ENCODE peak calls at places on chromosome 15, in six cellular contexts. Z, C, T, E, M and H are unnamed samples.

GRCh38 chr15:48858401-48858800 is 19.5 kb upstream of the EID1 start:
- DNase-seq in M (no peak), C (no peak), E (peak; percentile 33), T (peak; percentile 76), Z (no peak), H (peak; percentile 84)

GRCh38 chr15:69394556-69395282 is 19.4 kb upstream of the KIF23 start:
- DNase-seq in Z (peak; percentile 51), M (no peak), C (peak; percentile 94), E (peak; percentile 77), T (peak; percentile 81), H (peak; percentile 81)

GRCh38 chr15:90571063-90571541 is 41.4 kb downstream of the CRTC3 start:
- DNase-seq in E (no peak), T (peak; percentile 84), Z (peak; percentile 82), C (no peak), M (no peak), H (no peak)

GRCh38 chr15:70159397-70160009 is 61.8 kb upstream of the TLE3 start:
- DNase-seq in M (no peak), T (no peak), C (no peak), Z (peak; percentile 58), E (no peak), H (no peak)

GRCh38 chr15:69852482-69853275 is 245.0 kb downstream of the TLE3 start:
- DNase-seq in T (no peak), Z (no peak), E (peak; percentile 71), C (no peak), M (no peak), H (peak; percentile 72)

GRCh38 chr15:61128343-61128742 is 100.8 kb downstream of the RORA start:
- DNase-seq in Z (no peak), C (peak; percentile 62), E (no peak), T (no peak), M (no peak), H (no peak)

GRCh38 chr15:38058596-38059075 is 124.2 kb downstream of the TMCO5A start:
- DNase-seq in Z (no peak), E (no peak), M (peak; percentile 44), T (no peak), C (no peak), H (peak; percentile 72)

GRCh38 chr15:42608767-42609488 is 33.5 kb downstream of the STARD9 start:
- DNase-seq in T (no peak), Z (no peak), M (no peak), E (no peak), C (no peak), H (no peak)

GRCh38 chr15:64348455-64348854 is 7.5 kb downstream of the CSNK1G1 start:
- DNase-seq in M (no peak), T (no peak), Z (no peak), C (no peak), E (no peak), H (no peak)

GRCh38 chr15:94584833-94585244 is 353.5 kb downstream of the MCTP2 start:
- DNase-seq in C (no peak), M (no peak), E (peak; percentile 18), T (peak; percentile 45), Z (no peak), H (peak; percentile 17)

GRCh38 chr15:101458908-101459578 is 30.5 kb downstream of the PCSK6 start:
- DNase-seq in E (peak; percentile 41), C (no peak), Z (no peak), T (no peak), M (no peak), H (no peak)

GRCh38 chr15:39243396-39243795 is 337.5 kb upstream of the THBS1 start:
- DNase-seq in M (no peak), Z (no peak), E (no peak), T (no peak), C (no peak), H (no peak)

GRCh38 chr15:53128652-53129051 is 338.5 kb upstream of the ONECUT1 start:
- DNase-seq in M (no peak), E (no peak), C (peak; percentile 53), T (no peak), Z (no peak), H (no peak)

GRCh38 chr15:99707481-99708270 is 25.6 kb downstream of the LYSMD4 start:
- DNase-seq in M (no peak), E (no peak), T (no peak), Z (no peak), C (no peak), H (peak; percentile 48)

GRCh38 chr15:68431792-68432401 is at the start of gene ITGA11:
- DNase-seq in E (peak; percentile 59), Z (peak; percentile 46), M (no peak), T (no peak), C (peak; percentile 92), H (peak; percentile 58)

GRCh38 chr15:66662522-66662921 is 39.5 kb upstream of the SMAD6 start:
- DNase-seq in T (no peak), C (no peak), M (no peak), Z (no peak), E (peak; percentile 21), H (no peak)

GRCh38 chr15:48385031-48385430 is 53.8 kb downstream of the DUT start:
- DNase-seq in E (no peak), M (no peak), T (no peak), Z (no peak), C (no peak), H (no peak)

GRCh38 chr15:44541282-44541958 is 4.5 kb downstream of the EIF3J start:
- DNase-seq in M (peak; percentile 63), E (peak; percentile 90), T (no peak), C (no peak), Z (no peak), H (peak; percentile 94)

GRCh38 chr15:70112018-70112395 is 14.3 kb upstream of the TLE3 start:
- DNase-seq in T (peak; percentile 45), Z (no peak), E (no peak), C (no peak), M (no peak), H (peak; percentile 39)

GRCh38 chr15:48309740-48310139 is 21.5 kb upstream of the DUT start:
- DNase-seq in M (no peak), E (no peak), Z (no peak), C (no peak), T (no peak), H (no peak)

GRCh38 chr15:95990833-95991232 is 339.7 kb upstream of the NR2F2 start:
- DNase-seq in Z (no peak), E (no peak), C (no peak), M (no peak), T (no peak), H (no peak)

GRCh38 chr15:68599153-68599545 is 20.4 kb downstream of the CORO2B start:
- DNase-seq in T (no peak), M (no peak), Z (no peak), C (no peak), E (no peak), H (no peak)

GRCh38 chr15:63999177-63999576 is 47.1 kb downstream of the DAPK2 start:
- DNase-seq in E (no peak), T (no peak), M (no peak), C (no peak), Z (peak; percentile 47), H (no peak)

GRCh38 chr15:83922895-83923294 is 269.0 kb downstream of the ADAMTSL3 start:
- DNase-seq in T (no peak), C (no peak), Z (no peak), E (no peak), M (no peak), H (no peak)

GRCh38 chr15:39589815-39590644 is 9.2 kb downstream of the THBS1 start:
- DNase-seq in C (no peak), Z (no peak), E (peak; percentile 62), T (no peak), M (no peak), H (no peak)

GRCh38 chr15:28246605-28247004 is 75.4 kb downstream of the HERC2 start:
- DNase-seq in M (no peak), T (no peak), E (no peak), Z (no peak), C (peak; percentile 77), H (no peak)

GRCh38 chr15:31226011-31226410 is 100.6 kb upstream of the KLF13 start:
- DNase-seq in C (no peak), M (no peak), E (no peak), T (no peak), Z (no peak), H (no peak)

GRCh38 chr15:75966073-75966472 is 46.2 kb downstream of the NRG4 start:
- DNase-seq in Z (no peak), C (no peak), T (no peak), E (peak; percentile 57), M (no peak), H (peak; percentile 87)

GRCh38 chr15:73105064-73105463 is 52.8 kb downstream of the NEO1 start:
- DNase-seq in C (no peak), T (no peak), M (no peak), Z (no peak), E (no peak), H (no peak)

GRCh38 chr15:85709250-85709649 is 85.5 kb downstream of the KLHL25 start:
- DNase-seq in E (no peak), Z (no peak), C (no peak), T (no peak), M (no peak), H (no peak)

DNA sequence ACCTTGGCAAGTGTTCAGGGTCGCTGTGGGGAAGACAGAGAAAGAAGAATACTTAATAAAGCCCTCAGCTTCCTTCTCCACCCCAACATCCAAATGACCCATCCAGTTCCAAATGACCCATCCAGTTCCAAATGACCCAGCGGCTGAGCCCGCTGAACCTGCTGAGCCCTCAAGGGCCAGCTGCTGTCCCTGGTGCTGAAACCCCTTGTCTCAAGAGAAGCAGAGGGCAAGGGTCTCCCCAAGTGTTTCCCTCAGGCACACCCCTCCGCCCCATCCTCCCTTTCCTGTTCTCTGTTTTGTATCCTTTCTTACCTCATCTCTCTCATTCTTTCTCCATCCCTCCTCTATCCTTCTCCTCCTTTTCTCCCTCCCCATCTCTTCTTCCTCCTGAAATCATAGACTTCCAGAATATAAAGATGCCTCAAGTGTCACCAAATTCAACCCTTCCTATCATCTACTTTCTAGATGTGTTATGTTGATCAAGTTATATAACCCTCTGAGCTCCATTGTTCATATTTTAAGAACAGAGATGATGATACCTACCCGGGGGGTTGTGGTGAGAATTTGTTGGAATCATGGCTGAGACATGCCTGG is 29.0 kb downstream of the CCDC33 start:
- DNase-seq in Z (no peak), E (peak; percentile 48), T (peak; percentile 61), M (no peak), C (no peak), H (peak; percentile 38)
- TF ChIP-seq CTCF in Z (no peak), E (no peak), T (no peak), M (no peak), C (no peak), H (no peak)

GRCh38 chr15:65361708-65362459 is 15.9 kb downstream of the IGDCC3 start:
- DNase-seq in M (no peak), C (no peak), T (no peak), E (no peak), Z (no peak), H (no peak)
- H3K4me3 ChIP-seq in M (no peak overlapping the region), C (no peak overlapping the region), T (no peak overlapping the region), E (no peak overlapping the region), Z (no peak overlapping the region), H (no peak overlapping the region)

DNA sequence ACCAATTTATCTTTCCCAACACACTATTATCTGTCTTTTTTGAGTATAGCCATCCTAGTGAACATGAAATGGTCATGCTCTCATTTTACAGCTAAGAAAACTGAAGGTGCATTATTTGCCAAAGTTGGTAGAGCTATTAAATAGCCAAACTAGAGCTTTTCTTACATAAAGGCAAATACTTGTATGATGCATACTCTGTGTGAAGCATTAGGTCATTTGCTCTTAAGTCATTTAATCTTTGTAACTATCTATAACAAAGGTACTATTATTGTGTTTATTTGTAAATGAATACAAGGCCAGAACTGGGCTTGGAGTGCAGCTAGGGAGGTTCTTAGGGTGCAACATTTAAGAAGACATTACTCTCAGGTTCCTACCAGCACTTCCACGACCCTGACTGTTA is 123.7 kb downstream of the THSD4 start:
- DNase-seq in M (no peak), T (no peak), C (no peak), Z (no peak), E (no peak), H (no peak)
- TF ChIP-seq CTCF in M (no peak), T (no peak), C (no peak), Z (no peak), E (no peak), H (no peak)

GRCh38 chr15:23877502-23878412 is 190.7 kb upstream of the NDN start:
- DNase-seq in Z (no peak), T (peak; percentile 71), E (peak; percentile 17), M (no peak), C (no peak), H (no peak)
- H3K4me3 ChIP-seq in Z (no peak overlapping the region), T (no peak overlapping the region), E (no peak overlapping the region), M (no peak overlapping the region), C (no peak overlapping the region), H (no peak overlapping the region)